ENCODE peak calls at places on chromosome 22, in ten cellular contexts. X is transverse colon, P is HepG2, N is A549, M is K562, O is stomach, B is tibial nerve, K is esophagus muscularis mucosa, T is sigmoid colon, A is H1. H is an unnamed sample.

GRCh38 chr22:28230682-28231081 is 311.6 kb upstream of the PITPNB start:
- DNase-seq in T (no peak), N (no peak), M (no peak), A (no peak), O (no peak), P (no peak), K (no peak), B (no peak), X (no peak), H (no peak)

GRCh38 chr22:29062286-29062949 is 787 bp upstream of the C22orf31 start:
- DNase-seq in P (peak), N (no peak), B (no peak), A (no peak), K (no peak), O (no peak), X (no peak), M (no peak), T (no peak), H (no peak)

GRCh38 chr22:25451480-25452114 is 112.9 kb upstream of the GRK3 start:
- DNase-seq in B (no peak), A (no peak), P (no peak), N (no peak), M (no peak), K (no peak), X (no peak), O (no peak), T (no peak), H (no peak)

GRCh38 chr22:21862386-21863242 is 4.8 kb downstream of the MAPK1 start:
- DNase-seq in M (peak), A (no peak), K (no peak), P (no peak), O (no peak), N (no peak), B (no peak), X (no peak), T (no peak), H (no peak)

GRCh38 chr22:29330753-29331152 is 15.3 kb upstream of the RASL10A start:
- DNase-seq in A (no peak), K (no peak), N (no peak), O (no peak), M (no peak), B (no peak), X (no peak), T (peak), P (no peak), H (peak)

GRCh38 chr22:43643362-43643761 is 168.7 kb downstream of the EFCAB6 start:
- DNase-seq in K (peak), N (no peak), B (no peak), O (no peak), P (no peak), T (no peak), M (no peak), X (no peak), A (no peak), H (no peak)

GRCh38 chr22:34019190-34019845 is 99.0 kb upstream of the LARGE1 start:
- DNase-seq in K (peak), B (no peak), O (no peak), X (no peak), M (no peak), T (no peak), P (no peak), N (no peak), A (no peak), H (no peak)

GRCh38 chr22:23892626-23893445 is 1.3 kb upstream of the MIF start:
- DNase-seq in N (no peak), T (peak), O (no peak), K (no peak), M (no peak), P (no peak), X (no peak), A (no peak), B (no peak), H (no peak)

GRCh38 chr22:44005524-44005923 is 18.6 kb upstream of the PARVB start:
- DNase-seq in P (no peak), X (no peak), K (no peak), T (peak), N (no peak), O (no peak), M (peak), A (no peak), B (no peak), H (no peak)

GRCh38 chr22:26041931-26042330 is 127.3 kb upstream of the SEZ6L start:
- DNase-seq in X (no peak), B (no peak), M (no peak), O (no peak), P (no peak), A (no peak), N (no peak), T (no peak), K (no peak), H (no peak)

GRCh38 chr22:26476705-26477340 is 6.8 kb downstream of the HPS4 start:
- DNase-seq in N (no peak), K (no peak), M (no peak), B (no peak), O (no peak), X (no peak), T (no peak), P (peak), A (no peak), H (no peak)

GRCh38 chr22:24975813-24976341 is 23.4 kb downstream of the KIAA1671 start:
- DNase-seq in X (no peak), T (peak), M (no peak), A (no peak), B (peak), N (no peak), O (no peak), K (no peak), P (no peak), H (peak)

GRCh38 chr22:25759825-25760231 is 17.8 kb downstream of the MYO18B start:
- DNase-seq in M (peak), B (no peak), K (no peak), O (no peak), T (no peak), N (peak), X (no peak), A (no peak), P (peak), H (no peak)

GRCh38 chr22:21951931-21952465 is 650 bp downstream of the PPM1F start:
- DNase-seq in M (peak), P (no peak), A (no peak), T (peak), N (no peak), K (no peak), X (peak), B (no peak), O (peak), H (no peak)

GRCh38 chr22:25193130-25193529 is 6.5 kb upstream of the CRYBB3 start:
- DNase-seq in X (no peak), K (no peak), O (no peak), P (no peak), B (no peak), A (no peak), N (no peak), T (no peak), M (no peak), H (no peak)

DNA sequence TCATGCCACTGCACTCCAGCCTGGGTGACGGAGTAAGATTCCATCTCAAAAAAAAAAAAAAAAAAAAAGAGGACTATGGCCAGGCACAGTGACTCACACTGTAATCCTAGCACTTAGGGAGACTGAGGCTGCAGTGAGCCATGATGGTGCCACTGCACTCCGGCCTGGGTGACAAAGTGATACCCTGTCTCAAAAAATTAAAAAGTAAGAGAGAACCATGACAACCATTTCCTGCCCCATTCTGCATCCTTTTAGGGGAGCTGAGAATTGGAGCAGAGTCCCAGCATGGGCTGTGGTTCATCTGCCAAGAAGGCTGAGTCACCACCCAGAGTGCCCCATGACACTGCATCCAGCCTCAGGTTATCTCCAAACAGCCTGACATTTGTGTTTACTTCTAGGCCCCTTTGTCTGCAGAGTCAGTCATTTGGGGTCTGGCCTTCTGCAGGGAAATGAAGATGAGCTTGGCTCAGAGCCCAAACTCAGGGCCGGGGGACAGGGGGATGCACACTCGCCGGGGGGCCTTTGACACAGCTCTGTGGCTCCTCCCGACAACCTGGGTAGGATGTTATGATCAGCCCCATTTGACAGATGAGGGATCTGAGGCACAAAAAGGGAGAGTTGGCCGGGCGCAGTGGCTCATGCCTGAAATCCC is 4.7 kb downstream of the CSDC2 start:
- DNase-seq in P (peak), B (no peak), X (peak), M (peak), N (peak), T (peak), O (no peak), A (no peak), K (no peak), H (peak)
- H3K27ac ChIP-seq in P (no peak), B (peak), X (peak), M (peak), N (peak), T (peak), O (no peak), A (no peak), K (peak), H (peak)

GRCh38 chr22:20654343-20655208 is 119.3 kb upstream of the SERPIND1 start:
- DNase-seq in M (no peak), X (no peak), N (no peak), B (no peak), P (no peak), K (peak), T (no peak), O (no peak), A (no peak), H (no peak)
- TF ChIP-seq EP300 in M (no peak), X (no peak), N (no peak), B (no peak), P (no peak), K (no peak), T (no peak), O (no peak), A (no peak), H (no peak)

GRCh38 chr22:49968831-49969661 is 8.5 kb downstream of the PIM3 start:
- DNase-seq in N (no peak), K (no peak), B (no peak), A (no peak), P (no peak), O (peak), T (peak), X (no peak), M (no peak), H (peak)

GRCh38 chr22:49969751-49970527 is 9.4 kb downstream of the PIM3 start:
- DNase-seq in O (peak), X (no peak), K (no peak), N (no peak), M (no peak), T (peak), A (no peak), P (no peak), B (no peak), H (peak)

GRCh38 chr22:49971232-49972162 is 10.9 kb downstream of the PIM3 start:
- DNase-seq in B (peak), O (peak), A (no peak), X (peak), T (peak), M (peak), K (no peak), N (peak), P (no peak), H (peak)

GRCh38 chr22:49972163-49973017 is 11.8 kb downstream of the PIM3 start:
- DNase-seq in K (no peak), A (no peak), N (no peak), T (peak), P (no peak), M (no peak), B (no peak), O (peak), X (no peak), H (peak)

GRCh38 chr22:49970528-49971231 is 10.1 kb downstream of the PIM3 start:
- DNase-seq in B (peak), M (peak), N (peak), P (peak), K (peak), T (peak), X (peak), O (peak), A (peak), H (peak)
- TF ChIP-seq POLR2A in B (peak), M (peak), N (peak), P (peak), K (peak), T (peak), X (peak), O (peak), A (peak), H (peak)

GRCh38 chr22:37616205-37617083 is 7.8 kb downstream of the GGA1 start:
- DNase-seq in X (no peak), N (no peak), K (no peak), P (no peak), A (no peak), T (no peak), O (no peak), M (no peak), B (no peak), H (peak)
- H3K27ac ChIP-seq in X (no peak), N (no peak), K (no peak), P (no peak), A (no peak), T (no peak), O (no peak), M (no peak), B (no peak), H (no peak)

DNA sequence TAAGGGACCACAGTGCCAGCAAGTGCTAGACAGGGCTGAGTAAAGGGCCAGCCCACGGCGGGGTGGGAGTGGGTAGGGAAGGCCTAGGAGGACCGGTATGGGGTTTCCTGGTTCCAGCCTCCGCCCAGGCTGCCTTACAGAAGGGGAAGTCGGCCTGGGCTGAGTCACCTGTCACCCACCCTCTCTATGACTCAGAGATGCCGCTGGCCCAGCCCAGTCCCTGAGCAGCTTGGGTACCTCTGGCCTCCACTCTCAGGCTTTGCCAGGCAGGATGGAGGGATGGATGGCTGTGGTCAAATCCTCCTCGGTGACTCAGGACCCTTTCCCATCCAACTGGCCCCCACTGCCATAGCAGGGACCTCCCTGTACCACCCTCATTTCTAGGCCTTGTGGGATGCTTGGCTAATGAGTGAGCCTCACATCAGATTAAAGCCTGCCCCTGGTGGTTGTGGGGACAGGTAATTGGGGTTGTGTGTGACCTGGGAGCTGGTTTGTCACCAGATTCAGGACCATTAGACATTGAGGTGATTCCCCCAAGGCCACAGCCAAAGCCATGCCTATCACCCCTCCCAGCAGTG is 13.9 kb downstream of the SLC35E4 start:
- DNase-seq in A (no peak), B (no peak), K (no peak), O (peak), X (peak), M (peak), P (no peak), T (no peak), N (no peak), H (no peak)
- TF ChIP-seq EP300 in A (no peak), B (no peak), K (no peak), O (no peak), X (peak), M (no peak), P (no peak), T (no peak), N (no peak), H (no peak)

GRCh38 chr22:41541484-41541883 is 2.8 kb downstream of the POLR3H start:
- DNase-seq in A (no peak), X (no peak), K (no peak), M (no peak), P (no peak), B (no peak), O (no peak), T (no peak), N (no peak), H (no peak)

GRCh38 chr22:41542224-41542623 is 2.0 kb downstream of the POLR3H start:
- DNase-seq in P (no peak), T (no peak), M (no peak), A (no peak), O (no peak), N (no peak), B (no peak), K (no peak), X (no peak), H (no peak)

GRCh38 chr22:41540365-41540764 is 3.9 kb downstream of the POLR3H start:
- DNase-seq in X (no peak), P (no peak), B (no peak), T (no peak), M (no peak), A (no peak), N (no peak), K (no peak), O (no peak), H (no peak)

GRCh38 chr22:41544671-41545476 is 604 bp upstream of the POLR3H start:
- DNase-seq in K (no peak), P (no peak), M (no peak), A (no peak), B (no peak), T (no peak), X (no peak), N (no peak), O (no peak), H (no peak)

GRCh38 chr22:41543854-41544670 is at the start of gene POLR3H:
- DNase-seq in O (peak), X (peak), P (peak), T (peak), B (peak), A (peak), K (peak), N (peak), M (peak), H (peak)
- TF ChIP-seq POLR2A in O (no peak), X (peak), P (no peak), T (no peak), B (peak), A (peak), K (peak), N (peak), M (no peak), H (peak)

GRCh38 chr22:50307891-50308596 is 598 bp upstream of the PLXNB2 start:
- DNase-seq in O (no peak), T (no peak), X (no peak), B (no peak), N (no peak), K (no peak), P (no peak), A (no peak), M (no peak), H (peak)

GRCh38 chr22:50306753-50307749 is at the start of gene PLXNB2:
- DNase-seq in X (peak), O (peak), M (peak), K (no peak), T (peak), P (peak), B (peak), N (peak), A (no peak), H (peak)

GRCh38 chr22:50308986-50309600 is 1.6 kb upstream of the PLXNB2 start:
- DNase-seq in T (no peak), X (no peak), N (no peak), M (no peak), B (no peak), P (no peak), K (no peak), A (no peak), O (no peak), H (peak)

GRCh38 chr22:50309601-50309991 is 2.1 kb upstream of the PLXNB2 start:
- DNase-seq in B (no peak), A (no peak), K (no peak), X (no peak), N (no peak), M (no peak), T (no peak), O (no peak), P (no peak), H (no peak)

DNA sequence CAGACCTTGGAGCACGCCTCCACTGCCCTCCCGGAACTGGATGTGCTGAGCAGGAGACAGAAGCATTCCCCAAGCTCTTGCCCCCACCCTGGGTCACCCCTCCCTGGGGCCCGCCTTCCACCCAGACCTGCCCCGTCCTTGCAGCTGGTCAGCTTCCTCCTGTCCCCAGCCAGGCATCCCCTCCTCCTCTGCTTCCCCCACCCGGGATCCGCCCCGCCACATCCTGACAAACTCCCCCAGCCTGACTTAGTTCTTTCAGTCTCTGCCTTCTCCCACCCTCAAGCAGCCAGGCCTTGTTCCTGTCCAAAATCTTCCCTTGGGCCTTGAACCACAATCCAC is 1.1 kb upstream of the PLXNB2 start:
- DNase-seq in N (peak), K (peak), A (no peak), M (peak), O (no peak), X (peak), P (peak), T (peak), B (peak), H (peak)
- H3K27ac ChIP-seq in N (peak), K (peak), A (no peak), M (peak), O (peak), X (peak), P (peak), T (peak), B (peak), H (peak)

GRCh38 chr22:47278655-47279054 is 516.2 kb downstream of the TBC1D22A start:
- DNase-seq in P (no peak), O (no peak), B (no peak), K (no peak), N (no peak), A (no peak), X (no peak), M (no peak), T (peak), H (no peak)

GRCh38 chr22:47279337-47279736 is 516.9 kb downstream of the TBC1D22A start:
- DNase-seq in X (no peak), B (no peak), P (no peak), T (no peak), A (no peak), K (no peak), M (no peak), O (no peak), N (no peak), H (no peak)

GRCh38 chr22:47276219-47276843 is 513.9 kb downstream of the TBC1D22A start:
- DNase-seq in N (no peak), X (no peak), K (no peak), B (no peak), O (no peak), P (no peak), A (no peak), M (no peak), T (peak), H (no peak)

GRCh38 chr22:47277001-47277400 is 514.6 kb downstream of the TBC1D22A start:
- DNase-seq in B (no peak), M (no peak), O (no peak), T (peak), N (no peak), X (no peak), P (no peak), K (no peak), A (no peak), H (no peak)

GRCh38 chr22:47277511-47277910 is 515.1 kb downstream of the TBC1D22A start:
- DNase-seq in M (no peak), O (no peak), P (no peak), T (peak), K (no peak), A (no peak), B (no peak), X (no peak), N (no peak), H (no peak)
- TF ChIP-seq EP300 in M (no peak), O (no peak), P (no peak), T (no peak), K (no peak), A (no peak), B (no peak), X (no peak), N (no peak), H (no peak)

GRCh38 chr22:36182056-36182455 is 19.6 kb downstream of the APOL4 start:
- DNase-seq in T (no peak), O (no peak), X (no peak), M (peak), P (no peak), K (no peak), N (no peak), A (no peak), B (no peak), H (no peak)
- TF ChIP-seq POLR2A in T (no peak), O (no peak), X (no peak), M (no peak), P (no peak), K (no peak), N (no peak), A (no peak), B (no peak), H (no peak)

DNA sequence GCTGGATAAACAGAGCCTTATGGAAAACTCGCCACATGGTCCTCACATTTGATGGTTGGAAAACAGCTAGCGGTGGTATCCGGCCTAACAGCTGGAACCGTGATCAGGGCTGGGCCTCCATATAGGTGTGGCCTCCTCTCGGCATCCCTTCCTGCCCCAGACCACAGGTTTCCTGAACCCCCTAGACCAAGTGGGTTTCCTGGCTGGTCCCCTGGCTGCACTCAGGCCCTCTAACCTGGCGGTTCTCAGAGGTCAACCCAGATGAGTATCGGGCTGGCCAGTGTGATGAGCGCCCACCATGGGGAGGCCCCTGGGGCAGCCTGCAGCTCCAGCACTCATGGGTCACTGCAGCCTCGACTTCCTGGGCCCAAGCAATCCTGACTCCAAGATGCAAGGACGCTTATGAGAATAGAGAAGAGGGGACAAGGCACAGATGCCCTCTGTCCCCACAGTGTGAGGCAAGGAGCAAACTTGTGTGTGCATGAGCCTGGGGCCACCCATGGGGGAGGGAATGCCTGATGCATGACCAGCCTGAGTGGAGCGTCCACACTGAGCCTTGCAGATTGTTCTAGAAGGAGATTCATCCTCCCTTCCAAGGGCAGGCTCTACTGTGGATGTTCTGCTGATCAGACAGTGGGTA is 53.4 kb upstream of the WNT7B start:
- DNase-seq in K (no peak), X (no peak), T (peak), N (no peak), P (no peak), A (no peak), M (no peak), O (no peak), B (no peak), H (peak)
- H3K27ac ChIP-seq in K (no peak), X (no peak), T (no peak), N (no peak), P (no peak), A (no peak), M (no peak), O (no peak), B (no peak), H (no peak)